ENCODE peak calls at places on chromosomes 2 and 18, in six cellular contexts. G is GM23338, W is mammary epithelial cell, P is HCT116, U is GM23248, E is hepatocyte. X is an unnamed sample.

GRCh38 chr2:7900593-7900992 is 781.3 kb upstream of the ID2 start:
- DNase-seq in E (no peak), G (no peak), P (no peak), W (peak), U (peak), X (no peak)

GRCh38 chr2:144026679-144027078 is 493.2 kb downstream of the ZEB2 start:
- DNase-seq in W (no peak), E (no peak), U (no peak), G (no peak), P (no peak), X (no peak)

GRCh38 chr2:215454519-215454918 is 18.7 kb upstream of the FN1 start:
- DNase-seq in P (peak), U (peak), E (peak), W (peak), G (peak), X (peak)

GRCh38 chr2:43269074-43269572 is 42.7 kb upstream of the ZFP36L2 start:
- DNase-seq in P (no peak), G (no peak), E (peak), W (no peak), U (peak), X (peak)

GRCh38 chr2:181523756-181524155 is 66.6 kb downstream of the ITGA4 start:
- DNase-seq in W (peak), E (no peak), G (no peak), U (no peak), P (no peak), X (no peak)

GRCh38 chr18:9095297-9096012 is 7.0 kb upstream of the NDUFV2 start:
- DNase-seq in U (no peak), W (no peak), E (peak), G (no peak), P (no peak), X (no peak)

GRCh38 chr18:40607741-40608140 is 1347.3 kb upstream of the PIK3C3 start:
- DNase-seq in G (no peak), P (no peak), E (no peak), W (no peak), U (no peak), X (no peak)

GRCh38 chr18:3611313-3612038 is 161.5 kb downstream of the TGIF1 start:
- DNase-seq in P (no peak), G (no peak), E (no peak), W (no peak), U (peak), X (no peak)

GRCh38 chr2:233209117-233209977 is 42.1 kb upstream of the ATG16L1 start:
- DNase-seq in E (peak), U (peak), G (peak), P (peak), W (peak), X (peak)

GRCh38 chr2:121529439-121530209 is 1.1 kb upstream of the RNU4ATAC start:
- DNase-seq in G (peak), W (no peak), U (peak), P (no peak), E (peak), X (no peak)

GRCh38 chr2:118089015-118089800 is 937 bp downstream of the INSIG2 start:
- DNase-seq in G (peak), W (peak), U (peak), P (no peak), E (peak), X (peak)

GRCh38 chr18:54983041-54983686 is 23.9 kb upstream of the CCDC68 start:
- DNase-seq in W (peak), G (peak), P (peak), U (peak), E (peak), X (peak)

GRCh38 chr2:104658149-104658839 is 195.6 kb upstream of the POU3F3 start:
- DNase-seq in U (peak), E (peak), G (peak), P (no peak), W (no peak), X (no peak)

GRCh38 chr2:68458962-68459361 is 8.1 kb downstream of the FBXO48 start:
- DNase-seq in E (peak), G (no peak), W (peak), P (no peak), U (peak), X (peak)

GRCh38 chr2:58032751-58033055 is 13.9 kb upstream of the VRK2 start:
- DNase-seq in P (no peak), E (no peak), G (no peak), W (no peak), U (no peak), X (no peak)

GRCh38 chr2:200042944-200043343 is 87.6 kb downstream of the MAIP1 start:
- DNase-seq in E (no peak), W (peak), G (no peak), U (peak), P (no peak), X (no peak)

GRCh38 chr2:206023183-206023582 is 62.8 kb downstream of the INO80D start:
- DNase-seq in U (peak), W (no peak), E (no peak), P (no peak), G (no peak), X (no peak)

GRCh38 chr18:23377669-23378469 is 75.2 kb upstream of the RIOK3 start:
- DNase-seq in P (peak), G (no peak), W (peak), E (peak), U (peak), X (peak)

GRCh38 chr18:40810371-40810770 is 1144.7 kb upstream of the PIK3C3 start:
- DNase-seq in U (peak), E (peak), W (peak), P (no peak), G (no peak), X (no peak)

GRCh38 chr2:27208486-27209050 is 3.3 kb upstream of the ATRAID start:
- DNase-seq in G (no peak), E (no peak), P (no peak), W (no peak), U (no peak), X (no peak)

GRCh38 chr18:56168049-56168781 is 470.2 kb downstream of the TXNL1 start:
- DNase-seq in P (no peak), E (peak), U (peak), W (peak), G (peak), X (peak)

GRCh38 chr2:202096736-202097135 is 23.7 kb downstream of the KIAA2012 start:
- DNase-seq in E (peak), G (no peak), P (no peak), W (no peak), U (peak), X (peak)

GRCh38 chr18:9876867-9877654 is 8.7 kb upstream of the TXNDC2 start:
- DNase-seq in U (peak), E (peak), G (peak), P (peak), W (peak), X (peak)

GRCh38 chr18:12686100-12686499 is 16.4 kb downstream of the CEP76 start:
- DNase-seq in U (peak), W (peak), G (peak), E (no peak), P (peak), X (peak)

GRCh38 chr18:10798727-10799435 is 273.1 kb downstream of the NAPG start:
- DNase-seq in W (no peak), P (no peak), U (peak), G (peak), E (peak), X (no peak)

GRCh38 chr2:12718662-12719399 is 2.1 kb downstream of the TRIB2 start:
- DNase-seq in W (peak), U (peak), P (no peak), G (peak), E (peak), X (peak)

GRCh38 chr2:161557538-161557937 is 66.7 kb upstream of the SLC4A10 start:
- DNase-seq in P (no peak), G (no peak), W (no peak), U (no peak), E (no peak), X (no peak)

GRCh38 chr18:11511434-11512095 is 97.8 kb upstream of the SLC35G4 start:
- DNase-seq in E (no peak), P (no peak), W (no peak), G (no peak), U (no peak), X (no peak)

GRCh38 chr2:202121532-202122166 is 48.6 kb downstream of the KIAA2012 start:
- DNase-seq in U (no peak), P (no peak), E (no peak), W (no peak), G (no peak), X (no peak)

GRCh38 chr2:68767031-68767961 is 32.7 kb downstream of the ARHGAP25 start:
- DNase-seq in U (no peak), W (no peak), E (no peak), P (no peak), G (no peak), X (no peak)

GRCh38 chr2:160429248-160430000 is 64.2 kb downstream of the RBMS1 start:
- DNase-seq in P (peak), W (peak), U (peak), E (peak), G (peak), X (peak)

GRCh38 chr18:55641501-55641900 is 53.5 kb upstream of the TCF4 start:
- DNase-seq in U (no peak), G (no peak), E (no peak), P (no peak), W (no peak), X (no peak)

GRCh38 chr18:32018331-32019250 is at the start of gene RNF125:
- DNase-seq in P (peak), W (peak), G (peak), U (peak), E (peak), X (peak)
- TF ChIP-seq EZH2 in P (no peak), W (no peak), G (no peak), U (no peak), E (no peak), X (no peak)

DNA sequence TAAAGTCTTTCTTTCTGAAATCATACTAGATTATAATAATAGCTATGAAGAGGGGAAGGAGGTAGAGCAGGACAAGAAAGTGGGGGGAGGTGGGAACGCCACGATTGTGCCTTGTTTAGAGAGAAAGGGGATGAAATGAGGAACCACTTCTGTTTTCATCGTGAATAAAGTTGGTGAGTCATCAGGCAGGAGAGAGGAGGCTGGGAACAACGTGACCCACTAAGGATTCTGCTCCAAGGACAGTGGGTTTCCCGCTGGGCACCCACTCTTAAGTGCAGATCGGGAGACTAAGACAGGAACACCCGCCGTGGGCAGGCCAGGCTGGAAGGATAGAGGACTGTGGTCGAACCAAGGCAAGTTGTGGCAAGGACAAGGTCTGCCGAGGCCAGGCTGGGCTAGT is 158.2 kb downstream of the L3MBTL4 start:
- DNase-seq in G (no peak), P (no peak), W (no peak), U (no peak), E (no peak), X (no peak)
- TF ChIP-seq EZH2 in G (no peak), P (no peak), W (no peak), U (no peak), E (no peak), X (no peak)

GRCh38 chr2:174327559-174327897 is 7.2 kb upstream of the SP9 start:
- DNase-seq in E (no peak), W (no peak), P (no peak), U (no peak), G (no peak), X (no peak)

GRCh38 chr2:174328309-174329156 is 6.2 kb upstream of the SP9 start:
- DNase-seq in W (no peak), E (peak), P (no peak), G (peak), U (peak), X (no peak)

GRCh38 chr2:174327958-174328308 is 6.8 kb upstream of the SP9 start:
- DNase-seq in P (no peak), G (no peak), U (peak), E (no peak), W (no peak), X (no peak)

GRCh38 chr2:174330945-174331619 is 3.7 kb upstream of the SP9 start:
- DNase-seq in W (no peak), U (no peak), E (no peak), P (no peak), G (peak), X (no peak)

DNA sequence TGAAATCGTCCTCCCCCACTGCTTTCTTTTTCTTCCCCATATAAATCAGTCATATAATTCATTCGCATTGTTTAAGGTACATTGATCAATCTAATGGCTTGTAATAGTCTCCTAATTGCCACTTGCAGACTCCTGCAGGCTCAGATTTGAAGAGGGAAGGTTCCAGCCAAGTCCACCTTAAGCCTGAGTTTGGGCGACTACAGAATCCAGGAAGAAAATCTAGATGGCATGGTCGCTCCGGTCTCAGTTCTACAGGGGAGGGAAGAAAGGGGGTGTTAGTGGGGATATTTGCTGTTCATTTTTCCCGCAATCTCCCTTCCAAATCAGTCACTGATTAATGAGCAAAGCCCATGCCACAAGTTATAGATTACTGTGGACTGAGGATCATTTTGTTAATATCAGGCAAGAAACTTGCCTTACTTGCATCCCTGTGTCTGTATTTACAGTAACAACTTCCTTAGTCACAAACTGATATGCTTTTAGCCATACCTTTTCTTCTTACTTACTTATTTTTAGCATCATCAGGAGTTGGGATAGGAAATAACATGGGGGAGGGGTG is 5.5 kb upstream of the SP9 start:
- DNase-seq in W (no peak), U (no peak), P (no peak), E (no peak), G (no peak), X (no peak)
- TF ChIP-seq EZH2 in W (peak), U (peak), P (no peak), E (peak), G (peak), X (peak)

DNA sequence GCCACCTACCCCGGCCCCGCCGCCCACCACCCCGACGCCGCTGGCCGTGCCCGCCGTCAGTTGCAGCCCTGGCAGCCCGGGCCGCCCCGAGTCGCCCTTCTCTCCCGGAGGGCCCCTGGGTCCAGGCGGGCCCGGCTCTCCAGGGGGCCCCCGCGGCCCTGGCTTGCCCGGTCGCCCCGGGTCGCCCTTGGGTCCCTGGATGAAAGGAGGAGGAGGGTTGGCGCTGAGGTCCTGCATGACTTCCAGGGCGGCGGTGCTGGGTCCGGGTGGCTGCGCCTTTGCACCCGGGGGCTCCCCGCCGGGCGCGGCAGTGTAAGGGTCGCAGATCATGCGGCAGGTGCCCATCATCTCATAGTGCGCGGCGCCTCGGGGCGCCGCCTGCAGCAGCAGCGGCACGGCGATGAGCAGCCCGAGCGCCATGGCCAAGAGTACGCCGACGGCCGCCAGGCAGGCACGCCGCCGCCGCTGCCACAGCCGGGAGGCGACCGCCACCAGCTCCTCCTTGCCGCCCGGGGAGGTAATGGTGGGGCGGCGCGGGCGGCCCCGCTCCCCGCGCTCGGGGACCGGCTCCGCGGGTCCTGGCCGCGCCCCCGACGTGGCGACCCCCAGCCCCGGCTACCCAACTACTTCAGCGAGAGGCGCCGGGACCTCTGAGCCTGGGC is 570 bp downstream of the C1QL2 start:
- DNase-seq in U (no peak), W (no peak), E (no peak), P (no peak), G (peak), X (no peak)
- TF ChIP-seq EZH2 in U (peak), W (no peak), E (no peak), P (no peak), G (peak), X (no peak)